ENCODE peak calls at places on chromosomes 16 and 17, in four cellular contexts. E, V, H and Q are unnamed samples.

GRCh38 chr17:18356624-18357023 is 6.7 kb downstream of the SHMT1 start:
- DNase-seq in E (no peak), V (no peak), H (no peak), Q (no peak)

GRCh38 chr17:75459590-75460267 is 3.3 kb downstream of the TMEM94 start:
- DNase-seq in E (no peak), V (peak), H (peak), Q (no peak)

GRCh38 chr17:61410555-61411089 is 11.0 kb downstream of the TBX2 start:
- DNase-seq in E (no peak), V (no peak), H (peak), Q (peak)

GRCh38 chr17:75759457-75759856 is 5.5 kb downstream of the GALK1 start:
- DNase-seq in E (no peak), V (no peak), H (no peak), Q (no peak)

GRCh38 chr17:48051706-48052486 is 3.7 kb downstream of the NFE2L1 start:
- DNase-seq in E (no peak), V (no peak), H (no peak), Q (no peak)

GRCh38 chr17:19736071-19736470 is 12.0 kb downstream of the ALDH3A1 start:
- DNase-seq in E (no peak), V (no peak), H (no peak), Q (no peak)

GRCh38 chr17:42409467-42410351 is 13.3 kb downstream of the CAVIN1 start:
- DNase-seq in E (no peak), V (no peak), H (no peak), Q (no peak)

GRCh38 chr17:21039839-21040575 is 2.8 kb downstream of the USP22 start:
- DNase-seq in E (peak), V (no peak), H (no peak), Q (no peak)

GRCh38 chr16:55154956-55155355 is 169.0 kb upstream of the IRX6 start:
- DNase-seq in E (no peak), V (no peak), H (no peak), Q (no peak)

GRCh38 chr16:11384956-11385586 is 39.8 kb downstream of the RMI2 start:
- DNase-seq in E (no peak), V (no peak), H (no peak), Q (no peak)

GRCh38 chr16:68355447-68356248 is 44.8 kb downstream of the PRMT7 start:
- DNase-seq in E (no peak), V (no peak), H (no peak), Q (no peak)

GRCh38 chr17:75878174-75878998 is at the start of gene TRIM47:
- DNase-seq in E (peak), V (no peak), H (no peak), Q (no peak)

GRCh38 chr16:79993810-79994209 is 393.3 kb upstream of the MAF start:
- DNase-seq in E (no peak), V (no peak), H (no peak), Q (no peak)

GRCh38 chr17:17004251-17004996 is 32.5 kb upstream of the TNFRSF13B start:
- DNase-seq in E (no peak), V (no peak), H (no peak), Q (no peak)

GRCh38 chr17:73643012-73643845 is 1.0 kb downstream of the SDK2 start:
- DNase-seq in E (no peak), V (no peak), H (no peak), Q (peak)

GRCh38 chr16:88062341-88062861 is 111.2 kb downstream of the BANP start:
- DNase-seq in E (no peak), V (no peak), H (no peak), Q (no peak)

GRCh38 chr16:14071576-14072271 is 605 bp downstream of the MRTFB start:
- DNase-seq in E (no peak), V (no peak), H (peak), Q (no peak)

GRCh38 chr17:60535382-60536279 is 9.6 kb upstream of the APPBP2 start:
- DNase-seq in E (no peak), V (no peak), H (no peak), Q (no peak)

GRCh38 chr16:88022076-88023042 is 71.1 kb downstream of the BANP start:
- DNase-seq in E (no peak), V (no peak), H (no peak), Q (no peak)

GRCh38 chr16:10552998-10553491 is 27.4 kb downstream of the EMP2 start:
- DNase-seq in E (peak), V (peak), H (no peak), Q (peak)

GRCh38 chr17:62704381-62704971 is 77.0 kb downstream of the MRC2 start:
- DNase-seq in E (peak), V (no peak), H (no peak), Q (no peak)

DNA sequence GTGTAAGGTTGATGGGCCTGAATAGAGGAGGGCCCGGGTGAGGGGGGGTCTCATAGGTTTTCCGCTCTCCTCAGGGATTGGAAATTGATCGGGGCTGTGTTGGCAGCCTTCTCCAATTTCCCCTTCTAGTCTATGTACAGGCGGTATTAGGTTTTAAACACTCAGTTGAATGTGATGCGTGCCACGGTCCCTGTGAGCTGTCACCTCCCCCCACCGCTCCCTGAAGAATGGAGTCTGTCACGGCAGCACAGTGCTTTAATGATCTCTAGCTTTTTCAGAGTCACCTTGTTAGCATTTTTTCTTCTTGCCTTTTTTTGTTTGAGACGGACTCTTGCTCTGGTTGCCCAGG is 800 bp downstream of the COX4I1 start:
- DNase-seq in E (no peak), V (no peak), H (no peak), Q (no peak)
- TF ChIP-seq SPI1 in E (no peak), V (no peak), H (no peak), Q (no peak)

DNA sequence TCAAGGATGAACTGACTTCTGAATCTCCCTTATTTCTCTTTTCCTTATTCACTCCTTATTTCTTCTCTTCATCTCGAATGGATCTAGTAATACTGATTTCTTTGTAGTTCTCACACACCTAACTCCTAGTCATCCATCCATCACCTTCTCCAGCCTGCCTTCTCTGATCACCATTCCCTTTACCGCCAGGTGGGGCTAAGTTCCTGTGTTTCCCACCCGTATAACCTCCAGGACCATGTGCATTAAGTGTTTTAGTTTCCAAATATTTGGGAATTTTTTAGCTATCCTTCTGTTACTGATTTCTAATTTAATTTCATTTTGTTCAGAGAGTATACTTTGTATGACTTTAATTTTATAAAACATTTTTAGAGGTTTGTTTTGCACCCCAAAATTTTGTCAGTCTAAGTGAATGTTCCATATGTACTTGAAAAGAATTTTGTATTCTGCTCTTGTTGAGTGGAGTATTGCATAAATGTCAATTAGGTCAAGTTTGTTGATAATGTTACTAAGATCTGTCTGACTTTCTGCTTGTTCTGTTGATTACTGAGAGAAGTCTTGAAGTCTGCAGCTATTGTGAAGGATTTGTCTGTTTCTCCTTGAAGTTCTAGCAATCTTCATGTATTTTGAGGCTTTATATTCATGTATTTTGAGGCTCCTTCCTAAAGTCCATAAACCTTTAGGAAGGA is 8.8 kb downstream of the BPTF start:
- DNase-seq in E (peak), V (no peak), H (no peak), Q (no peak)
- TF ChIP-seq SPI1 in E (no peak), V (no peak), H (no peak), Q (no peak)

DNA sequence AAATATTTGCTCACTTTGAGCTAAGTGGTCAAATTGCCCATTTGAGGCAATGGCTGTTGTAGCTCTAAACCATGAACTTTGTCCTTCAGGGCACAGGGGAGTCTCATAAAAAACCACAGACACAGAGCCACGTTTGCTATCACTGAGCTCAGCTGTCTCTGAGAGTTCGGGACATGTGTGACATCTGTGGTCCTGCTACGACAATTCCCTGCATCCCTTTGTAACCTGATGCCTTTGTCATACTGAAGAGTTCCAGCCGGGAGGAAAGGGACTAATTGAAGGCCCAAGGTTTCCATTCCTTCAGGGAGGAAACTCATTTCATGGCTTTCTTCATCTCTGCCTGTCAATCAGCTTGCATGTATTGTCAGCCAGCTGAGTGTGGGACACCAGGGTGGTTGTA is 599.4 kb upstream of the CDH5 start:
- DNase-seq in E (no peak), V (no peak), H (no peak), Q (no peak)
- TF ChIP-seq SPI1 in E (no peak), V (no peak), H (no peak), Q (no peak)

GRCh38 chr17:80760501-80760900 is 215.9 kb downstream of the RPTOR start:
- DNase-seq in E (no peak), V (peak), H (no peak), Q (no peak)
- TF ChIP-seq SPI1 in E (no peak), V (peak), H (peak), Q (peak)

DNA sequence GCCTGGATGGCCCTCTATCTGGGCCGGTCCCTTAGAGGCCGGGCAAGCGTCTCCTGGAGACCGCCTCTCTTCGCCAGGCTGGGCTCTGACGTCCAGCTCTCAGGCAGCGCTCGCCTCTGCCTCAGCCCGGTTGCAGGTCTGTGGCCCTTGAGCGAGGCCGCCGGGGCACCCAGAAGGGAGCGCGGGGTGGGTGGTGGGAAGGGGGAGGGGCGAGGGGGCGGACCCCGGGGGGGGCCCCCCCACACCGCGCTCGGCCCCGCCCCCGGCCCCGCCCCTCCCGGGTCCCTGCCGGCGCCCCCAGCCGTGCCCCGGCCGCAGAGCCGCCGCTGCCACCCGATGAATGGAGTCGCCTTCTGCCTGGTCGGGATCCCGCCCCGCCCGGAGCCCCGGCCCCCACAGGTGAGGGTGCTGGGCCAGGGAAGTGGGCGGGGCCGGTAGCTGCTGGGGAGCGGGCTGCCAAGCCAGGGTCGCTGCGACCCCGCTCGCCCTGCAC is at the start of gene ARHGAP23:
- DNase-seq in E (peak), V (no peak), H (no peak), Q (no peak)
- TF ChIP-seq SPI1 in E (no peak), V (no peak), H (no peak), Q (no peak)

DNA sequence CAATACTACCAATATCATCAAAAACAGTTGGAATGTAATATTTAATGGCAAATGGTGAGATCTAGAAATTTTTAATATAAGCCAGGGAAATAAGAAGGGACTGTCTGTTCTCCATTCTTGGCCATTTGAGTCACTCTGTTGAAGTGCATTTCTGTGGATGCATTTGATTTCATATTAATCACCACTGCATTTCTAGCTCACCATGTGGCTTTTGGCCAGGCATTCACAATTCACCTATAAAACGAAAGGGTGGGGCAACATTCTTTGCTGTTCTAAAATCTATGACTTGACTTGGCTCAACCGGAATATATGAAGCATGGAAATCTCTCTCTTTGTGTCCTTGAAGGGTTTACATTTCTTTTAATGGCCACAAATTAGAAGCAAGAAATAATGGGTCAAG is 483.0 kb downstream of the SLC39A11 start:
- DNase-seq in E (no peak), V (no peak), H (no peak), Q (no peak)
- TF ChIP-seq SPI1 in E (no peak), V (no peak), H (no peak), Q (no peak)

DNA sequence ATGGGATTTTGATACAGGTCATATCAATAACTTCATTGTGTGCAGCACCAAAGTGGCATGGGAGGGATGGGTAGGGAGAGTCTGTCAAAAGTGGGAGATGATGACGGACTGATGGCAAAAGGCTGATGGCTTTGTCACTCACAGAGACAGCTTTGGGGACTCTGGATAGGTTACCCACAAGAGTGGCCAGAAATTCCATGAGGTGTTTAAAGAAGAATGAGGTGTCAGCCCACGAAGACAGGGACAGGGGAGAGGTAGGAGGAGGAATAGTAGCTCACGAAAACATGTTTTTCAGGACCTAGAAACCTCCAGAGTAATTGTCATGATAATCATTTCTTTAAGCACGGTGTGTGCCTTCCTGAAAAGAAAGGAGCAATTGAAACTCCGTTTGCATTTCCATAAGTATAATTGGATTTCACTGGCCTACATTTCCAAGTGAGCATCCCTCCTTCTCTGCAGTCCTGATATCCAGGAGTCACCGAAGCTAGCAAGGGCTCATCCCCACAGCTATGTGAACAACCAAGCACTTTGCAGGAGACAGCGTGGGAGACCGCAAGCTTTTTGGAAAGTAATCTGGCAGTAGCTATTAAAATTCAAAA is 60.0 kb downstream of the HSD17B2 start:
- DNase-seq in E (no peak), V (no peak), H (no peak), Q (no peak)
- TF ChIP-seq SPI1 in E (no peak), V (no peak), H (no peak), Q (no peak)